ENCODE peak calls at places on chromosomes 11 and 22, in four cellular contexts. One of them, this sample, is unnamed.

GRCh38 chr22:24583221-24583971 is 9.5 kb downstream of the LRRC75B start:
- DNase-seq in HCT116: no peak
- DNase-seq in MM.1S: no peak
- DNase-seq in GM23248: peak; percentile 28
- DNase-seq in this sample: no peak

GRCh38 chr11:73230931-73231330 is 12.8 kb downstream of the P2RY2 start:
- DNase-seq in HCT116: no peak
- DNase-seq in MM.1S: no peak
- DNase-seq in GM23248: no peak
- DNase-seq in this sample: no peak

GRCh38 chr11:114846040-114846791 is 167.9 kb downstream of the NXPE2 start:
- DNase-seq in HCT116: no peak
- DNase-seq in MM.1S: peak; percentile 83
- DNase-seq in GM23248: peak; percentile 2
- DNase-seq in this sample: no peak

GRCh38 chr11:82930734-82931133 is 29.2 kb downstream of the DDIAS start:
- DNase-seq in HCT116: no peak
- DNase-seq in MM.1S: no peak
- DNase-seq in GM23248: no peak
- DNase-seq in this sample: no peak

GRCh38 chr22:22488736-22489135 is 19.8 kb downstream of the ZNF280B start:
- DNase-seq in HCT116: no peak
- DNase-seq in MM.1S: no peak
- DNase-seq in GM23248: no peak
- DNase-seq in this sample: no peak

GRCh38 chr11:66048525-66049313 is at the start of gene GAL3ST3:
- DNase-seq in HCT116: no peak
- DNase-seq in MM.1S: no peak
- DNase-seq in GM23248: no peak
- DNase-seq in this sample: no peak

GRCh38 chr22:18056802-18057474 is 20.9 kb upstream of the PEX26 start:
- DNase-seq in HCT116: no peak
- DNase-seq in MM.1S: peak; percentile 87
- DNase-seq in GM23248: peak; percentile 23
- DNase-seq in this sample: no peak

GRCh38 chr11:134562176-134562575 is 150.1 kb upstream of the B3GAT1 start:
- DNase-seq in HCT116: no peak
- DNase-seq in MM.1S: no peak
- DNase-seq in GM23248: no peak
- DNase-seq in this sample: no peak

GRCh38 chr22:50078761-50079160 is 6.5 kb downstream of the MLC1 start:
- DNase-seq in HCT116: no peak
- DNase-seq in MM.1S: no peak
- DNase-seq in GM23248: no peak
- DNase-seq in this sample: no peak

GRCh38 chr11:69403556-69404215 is 77.8 kb upstream of the LINC01488 start:
- DNase-seq in HCT116: no peak
- DNase-seq in MM.1S: no peak
- DNase-seq in GM23248: peak; percentile 53
- DNase-seq in this sample: peak; percentile 91

GRCh38 chr11:1483445-1483961 is 3.1 kb downstream of the MOB2 start:
- DNase-seq in HCT116: no peak
- DNase-seq in MM.1S: no peak
- DNase-seq in GM23248: no peak
- DNase-seq in this sample: no peak

GRCh38 chr11:106390078-106390477 is 312.6 kb downstream of the AASDHPPT start:
- DNase-seq in HCT116: no peak
- DNase-seq in MM.1S: no peak
- DNase-seq in GM23248: no peak
- DNase-seq in this sample: no peak

GRCh38 chr22:19721486-19722172 is 1.7 kb upstream of the GP1BB start:
- DNase-seq in HCT116: no peak
- DNase-seq in MM.1S: no peak
- DNase-seq in GM23248: no peak
- DNase-seq in this sample: no peak

GRCh38 chr11:66015936-66016792 is 4.4 kb downstream of the CST6 start:
- DNase-seq in HCT116: no peak
- DNase-seq in MM.1S: no peak
- DNase-seq in GM23248: peak; percentile 39
- DNase-seq in this sample: no peak

GRCh38 chr22:17699696-17700330 is 61.3 kb downstream of the BCL2L13 start:
- DNase-seq in HCT116: no peak
- DNase-seq in MM.1S: no peak
- DNase-seq in GM23248: no peak
- DNase-seq in this sample: no peak

GRCh38 chr11:19713221-19714092 is 820 bp downstream of the NAV2 start:
- DNase-seq in HCT116: no peak
- DNase-seq in MM.1S: no peak
- DNase-seq in GM23248: peak; percentile 42
- DNase-seq in this sample: no peak
- H3K9ac ChIP-seq in HCT116: peak overlapping the region; percentile 56
- H3K9ac ChIP-seq in MM.1S: peak overlapping the region; percentile 30
- H3K9ac ChIP-seq in GM23248: peak overlapping the region; percentile 92
- H3K9ac ChIP-seq in this sample: peak overlapping the region; percentile 78

GRCh38 chr22:30312053-30312452 is 14.7 kb downstream of the TBC1D10A start:
- DNase-seq in HCT116: peak; percentile 51
- DNase-seq in MM.1S: no peak
- DNase-seq in GM23248: peak; percentile 91
- DNase-seq in this sample: peak; percentile 77
- H3K4me2 ChIP-seq in HCT116: peak overlapping the region; percentile 72
- H3K4me2 ChIP-seq in MM.1S: no peak overlapping the region
- H3K4me2 ChIP-seq in GM23248: peak overlapping the region; percentile 31
- H3K4me2 ChIP-seq in this sample: peak overlapping the region; percentile 76

GRCh38 chr11:132898676-132899075 is 633.6 kb downstream of the OPCML start:
- DNase-seq in HCT116: no peak
- DNase-seq in MM.1S: no peak
- DNase-seq in GM23248: no peak
- DNase-seq in this sample: no peak
- H3K9me2 ChIP-seq in HCT116: no peaks in the 10 kb centered on the region
- H3K9me2 ChIP-seq in MM.1S: no peaks in the 10 kb centered on the region
- H3K9me2 ChIP-seq in GM23248: no peaks in the 10 kb centered on the region
- H3K9me2 ChIP-seq in this sample: no peaks in the 10 kb centered on the region

GRCh38 chr11:48002565-48002964 is 22.2 kb downstream of the PTPRJ start:
- DNase-seq in HCT116: no peak
- DNase-seq in MM.1S: no peak
- DNase-seq in GM23248: no peak
- DNase-seq in this sample: no peak

GRCh38 chr11:48005133-48005532 is 24.8 kb downstream of the PTPRJ start:
- DNase-seq in HCT116: no peak
- DNase-seq in MM.1S: peak; percentile 32
- DNase-seq in GM23248: peak; percentile 70
- DNase-seq in this sample: no peak

GRCh38 chr11:48003926-48004325 is 23.6 kb downstream of the PTPRJ start:
- DNase-seq in HCT116: no peak
- DNase-seq in MM.1S: no peak
- DNase-seq in GM23248: no peak
- DNase-seq in this sample: no peak

GRCh38 chr11:48005878-48006277 is 25.5 kb downstream of the PTPRJ start:
- DNase-seq in HCT116: no peak
- DNase-seq in MM.1S: no peak
- DNase-seq in GM23248: peak; percentile 21
- DNase-seq in this sample: no peak

GRCh38 chr11:48004456-48004855 is 24.1 kb downstream of the PTPRJ start:
- DNase-seq in HCT116: no peak
- DNase-seq in MM.1S: no peak
- DNase-seq in GM23248: peak; percentile 38
- DNase-seq in this sample: no peak
- H3K9ac ChIP-seq in HCT116: no peak overlapping the region
- H3K9ac ChIP-seq in MM.1S: no peak overlapping the region
- H3K9ac ChIP-seq in GM23248: peak overlapping the region; percentile 26
- H3K9ac ChIP-seq in this sample: no peak overlapping the region

GRCh38 chr11:87263979-87264378 is 226.2 kb downstream of the TMEM135 start:
- DNase-seq in HCT116: no peak
- DNase-seq in MM.1S: no peak
- DNase-seq in GM23248: peak; percentile 12
- DNase-seq in this sample: peak; percentile 31
- H3K4me2 ChIP-seq in HCT116: no peak overlapping the region
- H3K4me2 ChIP-seq in MM.1S: no peak overlapping the region
- H3K4me2 ChIP-seq in GM23248: peak overlapping the region; percentile 59
- H3K4me2 ChIP-seq in this sample: no peak overlapping the region

DNA sequence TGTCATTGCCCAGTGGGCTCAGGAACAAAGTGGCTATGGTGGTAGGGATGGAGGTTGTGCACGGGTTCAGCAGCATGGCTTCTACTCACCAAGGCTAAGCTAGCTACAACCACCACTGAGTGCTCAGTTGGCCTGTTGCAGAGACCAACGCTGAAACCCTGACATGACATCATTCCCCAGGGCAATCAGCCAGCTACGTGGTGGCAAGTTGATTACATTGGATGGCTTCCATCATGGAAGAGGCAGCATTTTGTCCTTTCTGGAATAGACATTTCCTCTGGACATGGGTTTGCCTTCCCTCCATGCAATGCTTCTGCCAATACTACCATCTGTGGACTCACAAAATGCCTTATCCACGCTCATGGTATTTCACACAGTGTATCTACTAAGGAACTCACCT is 634.3 kb downstream of the OPCML start:
- DNase-seq in HCT116: no peak
- DNase-seq in MM.1S: no peak
- DNase-seq in GM23248: no peak
- DNase-seq in this sample: no peak
- H3K9me2 ChIP-seq in HCT116: no peaks in the 10 kb centered on the region
- H3K9me2 ChIP-seq in MM.1S: no peaks in the 10 kb centered on the region
- H3K9me2 ChIP-seq in GM23248: no peaks in the 10 kb centered on the region
- H3K9me2 ChIP-seq in this sample: no peaks in the 10 kb centered on the region

GRCh38 chr11:32574446-32574845 is 9.2 kb upstream of the EIF3M start:
- DNase-seq in HCT116: no peak
- DNase-seq in MM.1S: no peak
- DNase-seq in GM23248: no peak
- DNase-seq in this sample: no peak

GRCh38 chr11:32566527-32566926 is 17.1 kb upstream of the EIF3M start:
- DNase-seq in HCT116: no peak
- DNase-seq in MM.1S: no peak
- DNase-seq in GM23248: peak; percentile 4
- DNase-seq in this sample: no peak

GRCh38 chr11:32571039-32571438 is 12.6 kb upstream of the EIF3M start:
- DNase-seq in HCT116: no peak
- DNase-seq in MM.1S: no peak
- DNase-seq in GM23248: no peak
- DNase-seq in this sample: no peak

GRCh38 chr11:32573228-32573627 is 10.4 kb upstream of the EIF3M start:
- DNase-seq in HCT116: no peak
- DNase-seq in MM.1S: no peak
- DNase-seq in GM23248: no peak
- DNase-seq in this sample: no peak

GRCh38 chr11:32569313-32569881 is 14.2 kb upstream of the EIF3M start:
- DNase-seq in HCT116: no peak
- DNase-seq in MM.1S: no peak
- DNase-seq in GM23248: no peak
- DNase-seq in this sample: no peak
- H3K9ac ChIP-seq in HCT116: no peak overlapping the region
- H3K9ac ChIP-seq in MM.1S: no peak overlapping the region
- H3K9ac ChIP-seq in GM23248: no peak overlapping the region
- H3K9ac ChIP-seq in this sample: no peak overlapping the region

GRCh38 chr11:99766816-99767215 is 746.1 kb downstream of the CNTN5 start:
- DNase-seq in HCT116: no peak
- DNase-seq in MM.1S: no peak
- DNase-seq in GM23248: no peak
- DNase-seq in this sample: no peak
- H3K4me2 ChIP-seq in HCT116: no peak overlapping the region
- H3K4me2 ChIP-seq in MM.1S: no peak overlapping the region
- H3K4me2 ChIP-seq in GM23248: no peak overlapping the region
- H3K4me2 ChIP-seq in this sample: no peak overlapping the region